ENCODE peak calls at places on chromosomes 1 and 21, in five cellular contexts. H is RWPE2; Y is stomach; V is naive thymus-derived CD4-positive, alpha-beta T cell; I is ascending aorta. M is an unnamed sample.

GRCh38 chr1:226639631-226640061 is 91.1 kb downstream of the STUM start:
- DNase-seq in H (no peak), Y (no peak), V (no peak), I (peak; percentile 1), M (no peak)

GRCh38 chr1:18946550-18947381 is 9.7 kb downstream of the IFFO2 start:
- DNase-seq in H (no peak), Y (no peak), V (no peak), I (no peak), M (no peak)

GRCh38 chr1:117825414-117825813 is 104.0 kb downstream of the GDAP2 start:
- DNase-seq in H (no peak), Y (no peak), V (no peak), I (no peak), M (no peak)

GRCh38 chr1:182996816-182997215 is 26.4 kb upstream of the LAMC1 start:
- DNase-seq in H (no peak), Y (no peak), V (no peak), I (no peak), M (no peak)

GRCh38 chr1:186454996-186455395 is 5.9 kb downstream of the PDC start:
- DNase-seq in H (no peak), Y (no peak), V (no peak), I (no peak), M (no peak)

GRCh38 chr21:31396399-31396798 is 52.3 kb upstream of the TIAM1 start:
- DNase-seq in H (no peak), Y (no peak), V (no peak), I (no peak), M (no peak)

GRCh38 chr1:47616036-47616435 is 178.2 kb downstream of the FOXD2 start:
- DNase-seq in H (no peak), Y (no peak), V (no peak), I (no peak), M (no peak)

GRCh38 chr1:182616130-182617074 is 12.2 kb upstream of the RGS16 start:
- DNase-seq in H (no peak), Y (peak; percentile 86), V (peak; percentile 92), I (peak; percentile 79), M (no peak)

GRCh38 chr1:53367503-53368313 is 39.8 kb upstream of the LRP8 start:
- DNase-seq in H (peak; percentile 35), Y (peak; percentile 23), V (no peak), I (no peak), M (no peak)

GRCh38 chr1:27605796-27606707 is 2.1 kb upstream of the AHDC1 start:
- DNase-seq in H (no peak), Y (peak; percentile 51), V (peak; percentile 53), I (no peak), M (peak; percentile 65)

GRCh38 chr1:18950415-18951026 is 6.0 kb downstream of the IFFO2 start:
- DNase-seq in H (no peak), Y (no peak), V (no peak), I (peak; percentile 63), M (no peak)

GRCh38 chr1:196070940-196071339 is 537.3 kb downstream of the KCNT2 start:
- DNase-seq in H (no peak), Y (no peak), V (no peak), I (no peak), M (no peak)

GRCh38 chr1:165619647-165620151 is 11.3 kb upstream of the MGST3 start:
- DNase-seq in H (no peak), Y (no peak), V (no peak), I (no peak), M (no peak)

GRCh38 chr1:229339520-229339919 is 3.3 kb downstream of the CCSAP start:
- DNase-seq in H (no peak), Y (no peak), V (no peak), I (no peak), M (no peak)

GRCh38 chr1:12518956-12519707 is 98.9 kb downstream of the DHRS3 start:
- DNase-seq in H (no peak), Y (no peak), V (no peak), I (peak; percentile 31), M (no peak)

GRCh38 chr1:41239988-41240610 is 2.0 kb downstream of the SCMH1 start:
- DNase-seq in H (no peak), Y (no peak), V (peak; percentile 14), I (no peak), M (no peak)

GRCh38 chr21:42939581-42940413 is 14.4 kb upstream of the ERVH48-1 start:
- DNase-seq in H (peak; percentile 73), Y (peak; percentile 73), V (no peak), I (peak; percentile 34), M (no peak)

GRCh38 chr1:208223136-208223535 is 21.0 kb downstream of the PLXNA2 start:
- DNase-seq in H (no peak), Y (no peak), V (no peak), I (no peak), M (no peak)

GRCh38 chr1:106755682-106756406 is 300.6 kb upstream of the PRMT6 start:
- DNase-seq in H (no peak), Y (no peak), V (no peak), I (no peak), M (no peak)

GRCh38 chr1:188941986-188942385 is 1535.7 kb downstream of the BRINP3 start:
- DNase-seq in H (no peak), Y (no peak), V (no peak), I (no peak), M (no peak)

GRCh38 chr1:159913451-159914192 is 11.7 kb downstream of the TAGLN2 start:
- DNase-seq in H (no peak), Y (peak; percentile 76), V (no peak), I (no peak), M (no peak)

GRCh38 chr1:152481869-152482664 is 28.5 kb upstream of the LCE5A start:
- DNase-seq in H (no peak), Y (no peak), V (no peak), I (no peak), M (no peak)

GRCh38 chr1:159339517-159339916 is 37.4 kb downstream of the FCER1A start:
- DNase-seq in H (no peak), Y (no peak), V (no peak), I (no peak), M (no peak)

GRCh38 chr1:53080769-53081168 is 18.8 kb downstream of the PODN start:
- DNase-seq in H (peak; percentile 47), Y (no peak), V (no peak), I (no peak), M (no peak)

GRCh38 chr1:41428736-41429640 is 55.5 kb downstream of the EDN2 start:
- DNase-seq in H (no peak), Y (no peak), V (no peak), I (no peak), M (no peak)

GRCh38 chr1:10338047-10338446 is 60.8 kb upstream of the PGD start:
- DNase-seq in H (no peak), Y (no peak), V (no peak), I (no peak), M (peak; percentile 66)

GRCh38 chr1:3695326-3696217 is 43.3 kb downstream of the TP73 start:
- DNase-seq in H (no peak), Y (peak; percentile 51), V (no peak), I (no peak), M (peak; percentile 62)

GRCh38 chr1:212438831-212439237 is 6.1 kb downstream of the NENF start:
- DNase-seq in H (no peak), Y (no peak), V (no peak), I (no peak), M (no peak)

GRCh38 chr1:71857862-71858261 is 424.5 kb downstream of the NEGR1 start:
- DNase-seq in H (no peak), Y (no peak), V (no peak), I (no peak), M (no peak)
- H3K4me3 ChIP-seq in H (no peak overlapping the region), Y (no peak overlapping the region), V (no peak overlapping the region), I (no peak overlapping the region), M (no peak overlapping the region)

GRCh38 chr1:17572264-17572985 is 32.9 kb downstream of the ARHGEF10L start:
- DNase-seq in H (no peak), Y (no peak), V (no peak), I (no peak), M (no peak)

GRCh38 chr1:17575786-17576584 is 36.5 kb downstream of the ARHGEF10L start:
- DNase-seq in H (no peak), Y (no peak), V (no peak), I (no peak), M (no peak)

GRCh38 chr1:17570228-17570627 is 30.7 kb downstream of the ARHGEF10L start:
- DNase-seq in H (no peak), Y (no peak), V (no peak), I (no peak), M (no peak)

GRCh38 chr1:17574502-17574901 is 35.0 kb downstream of the ARHGEF10L start:
- DNase-seq in H (no peak), Y (no peak), V (no peak), I (no peak), M (no peak)

DNA sequence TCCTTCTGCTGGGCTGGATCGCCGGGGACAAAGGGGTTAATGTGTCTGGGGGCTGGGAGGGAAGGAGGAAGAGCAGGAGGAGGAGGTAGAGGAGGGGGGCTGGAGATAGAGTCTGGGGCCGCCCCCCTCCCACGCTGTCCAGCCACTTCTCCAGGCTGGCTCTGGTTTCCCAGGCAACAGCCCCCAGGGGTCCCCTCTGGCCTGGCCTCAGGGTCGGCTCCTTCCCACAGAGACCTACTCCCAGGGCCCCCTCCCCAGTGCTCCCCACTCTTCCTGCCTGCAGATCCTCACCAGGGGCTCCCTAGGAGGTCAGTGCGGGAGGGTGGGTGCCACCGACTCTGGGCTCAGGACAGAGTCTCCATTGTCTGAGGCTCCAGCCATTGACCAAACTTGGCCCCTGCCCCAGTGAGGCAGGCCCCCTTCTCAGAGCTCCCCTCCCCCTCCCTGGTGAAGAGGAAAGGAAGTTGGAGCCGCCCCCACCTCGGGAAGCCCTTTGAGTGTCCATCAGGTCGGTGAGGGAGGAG is 34.1 kb downstream of the ARHGEF10L start:
- DNase-seq in H (no peak), Y (no peak), V (no peak), I (no peak), M (no peak)
- H3K4me3 ChIP-seq in H (no peak overlapping the region), Y (no peak overlapping the region), V (no peak overlapping the region), I (no peak overlapping the region), M (peak overlapping the region; percentile 28)

GRCh38 chr21:21097425-21097824 is 99.2 kb downstream of the NCAM2 start:
- DNase-seq in H (no peak), Y (no peak), V (no peak), I (no peak), M (no peak)
- H3K4me3 ChIP-seq in H (no peak overlapping the region), Y (no peak overlapping the region), V (no peak overlapping the region), I (no peak overlapping the region), M (peak overlapping the region; percentile 51)

GRCh38 chr21:45588861-45589491 is 46.7 kb upstream of the SLC19A1 start:
- DNase-seq in H (no peak), Y (no peak), V (no peak), I (no peak), M (no peak)

GRCh38 chr21:45589686-45590245 is 47.5 kb upstream of the SLC19A1 start:
- DNase-seq in H (no peak), Y (peak; percentile 8), V (no peak), I (no peak), M (peak; percentile 29)

GRCh38 chr21:45590726-45591618 is 48.7 kb upstream of the SLC19A1 start:
- DNase-seq in H (no peak), Y (no peak), V (peak; percentile 59), I (no peak), M (no peak)

GRCh38 chr21:45591619-45592207 is 49.5 kb upstream of the SLC19A1 start:
- DNase-seq in H (no peak), Y (no peak), V (no peak), I (no peak), M (no peak)

GRCh38 chr21:45590246-45590725 is 48.0 kb upstream of the SLC19A1 start:
- DNase-seq in H (no peak), Y (peak; percentile 62), V (no peak), I (no peak), M (no peak)
- H3K4me3 ChIP-seq in H (peak overlapping the region; percentile 43), Y (peak overlapping the region; percentile 49), V (peak overlapping the region; percentile 42), I (peak overlapping the region; percentile 48), M (peak overlapping the region; percentile 32)

GRCh38 chr1:37479255-37480124 is 5.1 kb downstream of the ZC3H12A start:
- DNase-seq in H (peak; percentile 99), Y (peak; percentile 96), V (peak; percentile 58), I (peak; percentile 97), M (no peak)
- H3K4me3 ChIP-seq in H (peak overlapping the region; percentile 79), Y (peak overlapping the region; percentile 58), V (peak overlapping the region; percentile 87), I (peak overlapping the region; percentile 95), M (peak overlapping the region; percentile 17)

M was measured in dorsolateral prefrontal cortex.